ENCODE peak calls at places on chromosomes 1 and 21, in six cellular contexts. Z is NCI-H1105; E is effector memory CD4-positive, alpha-beta T cell; O is left cardiac atrium; S is foreskin fibroblast; B is iPS DF 6.9. G is an unnamed sample.

GRCh38 chr1:3313579-3313955 is 140.9 kb upstream of the ARHGEF16 start:
- DNase-seq in O (peak), Z (no peak), B (no peak), E (no peak), S (peak), G (peak)

GRCh38 chr1:27361553-27361952 is 5.2 kb downstream of the MAP3K6 start:
- DNase-seq in O (no peak), B (no peak), S (no peak), E (no peak), Z (no peak), G (no peak)

GRCh38 chr21:45637883-45638282 is 5.6 kb upstream of the PCBP3 start:
- DNase-seq in S (no peak), B (no peak), Z (no peak), O (no peak), E (no peak), G (no peak)

GRCh38 chr1:228794810-228795209 is 59.5 kb downstream of the RHOU start:
- DNase-seq in B (no peak), E (no peak), S (no peak), O (no peak), Z (no peak), G (no peak)

GRCh38 chr1:244651956-244652698 is 799 bp upstream of the DESI2 start:
- DNase-seq in B (no peak), Z (no peak), O (no peak), S (no peak), E (no peak), G (no peak)

GRCh38 chr1:202860744-202861419 is 28.1 kb downstream of the RABIF start:
- DNase-seq in Z (peak), B (peak), S (peak), E (no peak), O (peak), G (no peak)

GRCh38 chr1:112337028-112337531 is 58.9 kb upstream of the CTTNBP2NL start:
- DNase-seq in O (peak), S (peak), Z (peak), B (no peak), E (no peak), G (no peak)

GRCh38 chr1:12376236-12377064 is 146.6 kb downstream of the VPS13D start:
- DNase-seq in E (no peak), O (no peak), S (no peak), B (no peak), Z (no peak), G (no peak)

GRCh38 chr21:38170705-38171682 is 85.8 kb upstream of the KCNJ15 start:
- DNase-seq in B (no peak), E (no peak), O (no peak), Z (no peak), S (no peak), G (no peak)

GRCh38 chr21:30444204-30444603 is 4.1 kb downstream of the KRTAP15-1 start:
- DNase-seq in Z (no peak), O (no peak), B (no peak), E (no peak), S (no peak), G (no peak)